ENCODE peak calls at places on chromosomes 1 and 21, in four cellular contexts. G is HepG2, J is K562, T is H1. Q is an unnamed sample.

GRCh38 chr21:27674037-27674436 is 707.1 kb upstream of the ADAMTS5 start:
- DNase-seq in G (no peak), T (no peak), J (no peak), Q (no peak)

GRCh38 chr1:64917328-64917861 is 49.0 kb downstream of the JAK1 start:
- DNase-seq in J (no peak), G (peak), T (no peak), Q (no peak)

GRCh38 chr1:147748687-147749350 is 11.6 kb downstream of the GJA5 start:
- DNase-seq in J (no peak), T (peak), G (no peak), Q (no peak)

GRCh38 chr1:42735056-42735455 is 5.0 kb downstream of the CLDN19 start:
- DNase-seq in G (no peak), T (no peak), J (no peak), Q (peak)

GRCh38 chr1:111864862-111865261 is 109.2 kb downstream of the DDX20 start:
- DNase-seq in G (no peak), T (no peak), J (no peak), Q (no peak)

GRCh38 chr1:111593403-111594127 is 26.0 kb upstream of the RAP1A start:
- DNase-seq in T (no peak), J (no peak), G (no peak), Q (peak)

GRCh38 chr1:13807213-13807612 is 107.2 kb downstream of the PRDM2 start:
- DNase-seq in T (peak), J (peak), G (peak), Q (peak)

GRCh38 chr21:43605320-43606244 is 53.7 kb downstream of the HSF2BP start:
- DNase-seq in G (no peak), J (no peak), T (no peak), Q (no peak)

GRCh38 chr1:169115891-169116585 is 9.5 kb downstream of the ATP1B1 start:
- DNase-seq in G (peak), T (no peak), J (no peak), Q (peak)

GRCh38 chr1:179637211-179637860 is 45.7 kb downstream of the TDRD5 start:
- DNase-seq in T (no peak), J (no peak), G (no peak), Q (no peak)

GRCh38 chr1:163258181-163258580 is 55.5 kb upstream of the RGS5 start:
- DNase-seq in J (no peak), T (no peak), G (no peak), Q (no peak)

GRCh38 chr1:41773842-41774241 is 144.9 kb downstream of the HIVEP3 start:
- DNase-seq in G (no peak), J (no peak), T (no peak), Q (no peak)

GRCh38 chr21:33587792-33588484 is 546 bp downstream of the DONSON start:
- DNase-seq in J (peak), T (no peak), G (no peak), Q (no peak)

GRCh38 chr1:232629250-232630046 is 485 bp downstream of the SIPA1L2 start:
- DNase-seq in G (no peak), J (no peak), T (peak), Q (peak)
- H2AFZ ChIP-seq in G (no peak), J (no peak), T (no peak), Q (peak)

GRCh38 chr1:226019550-226019949 is 20.4 kb upstream of the SDE2 start:
- DNase-seq in G (no peak), T (no peak), J (no peak), Q (no peak)
- TF ChIP-seq TAF1 in G (no peak), T (no peak), J (no peak), Q (no peak)

DNA sequence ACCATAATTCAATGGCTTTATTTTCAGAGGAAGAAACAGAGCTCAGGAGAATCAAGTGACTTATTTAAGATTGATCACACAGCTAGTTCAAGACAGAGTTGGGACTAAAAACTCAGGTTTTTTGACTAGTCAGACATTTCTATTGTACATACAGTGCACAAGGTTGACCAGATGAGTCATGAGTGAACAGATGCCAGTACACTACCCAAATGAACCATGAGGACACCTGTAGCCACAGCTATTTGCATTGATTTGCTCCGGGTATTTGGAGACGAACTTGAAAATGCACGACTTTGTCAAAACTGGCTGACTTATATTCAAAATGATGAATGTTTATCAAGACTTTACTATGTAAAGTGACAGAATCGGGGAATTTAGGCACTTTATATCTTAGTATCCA is 161.7 kb upstream of the ST6GALNAC5 start:
- DNase-seq in T (no peak), J (no peak), G (no peak), Q (no peak)
- TF ChIP-seq GABPA in T (no peak), J (no peak), G (no peak), Q (no peak)

DNA sequence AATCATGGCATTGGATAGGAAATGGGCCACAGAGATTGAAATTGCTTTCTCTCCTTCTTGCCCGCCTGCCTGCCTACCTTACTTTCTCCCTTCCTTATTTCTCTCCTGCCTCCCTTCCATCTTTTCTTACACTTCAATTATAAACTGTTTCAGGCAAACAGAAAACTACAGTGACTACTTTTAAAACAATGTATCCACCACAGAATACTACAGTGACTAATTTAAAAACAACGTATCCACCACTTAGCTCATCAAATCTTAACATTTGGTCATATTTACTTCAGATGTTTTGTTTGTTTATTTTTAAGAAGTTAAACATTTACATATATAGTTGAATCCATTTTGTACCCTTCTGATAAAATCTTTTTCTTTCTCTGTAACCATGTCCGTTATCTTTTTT is 54.4 kb downstream of the SNRPE start:
- DNase-seq in G (no peak), T (no peak), J (no peak), Q (no peak)
- H2AFZ ChIP-seq in G (no peak), T (no peak), J (no peak), Q (peak)

GRCh38 chr1:24319962-24320361 is 805 bp downstream of the GRHL3 start:
- DNase-seq in J (no peak), T (no peak), G (no peak), Q (no peak)

GRCh38 chr1:24323281-24323680 is 4.1 kb downstream of the GRHL3 start:
- DNase-seq in J (no peak), T (no peak), G (no peak), Q (no peak)

GRCh38 chr1:24322636-24323177 is 3.5 kb downstream of the GRHL3 start:
- DNase-seq in G (no peak), T (peak), J (no peak), Q (no peak)

GRCh38 chr1:24321150-24321549 is 2.0 kb downstream of the GRHL3 start:
- DNase-seq in J (no peak), T (no peak), G (no peak), Q (peak)

DNA sequence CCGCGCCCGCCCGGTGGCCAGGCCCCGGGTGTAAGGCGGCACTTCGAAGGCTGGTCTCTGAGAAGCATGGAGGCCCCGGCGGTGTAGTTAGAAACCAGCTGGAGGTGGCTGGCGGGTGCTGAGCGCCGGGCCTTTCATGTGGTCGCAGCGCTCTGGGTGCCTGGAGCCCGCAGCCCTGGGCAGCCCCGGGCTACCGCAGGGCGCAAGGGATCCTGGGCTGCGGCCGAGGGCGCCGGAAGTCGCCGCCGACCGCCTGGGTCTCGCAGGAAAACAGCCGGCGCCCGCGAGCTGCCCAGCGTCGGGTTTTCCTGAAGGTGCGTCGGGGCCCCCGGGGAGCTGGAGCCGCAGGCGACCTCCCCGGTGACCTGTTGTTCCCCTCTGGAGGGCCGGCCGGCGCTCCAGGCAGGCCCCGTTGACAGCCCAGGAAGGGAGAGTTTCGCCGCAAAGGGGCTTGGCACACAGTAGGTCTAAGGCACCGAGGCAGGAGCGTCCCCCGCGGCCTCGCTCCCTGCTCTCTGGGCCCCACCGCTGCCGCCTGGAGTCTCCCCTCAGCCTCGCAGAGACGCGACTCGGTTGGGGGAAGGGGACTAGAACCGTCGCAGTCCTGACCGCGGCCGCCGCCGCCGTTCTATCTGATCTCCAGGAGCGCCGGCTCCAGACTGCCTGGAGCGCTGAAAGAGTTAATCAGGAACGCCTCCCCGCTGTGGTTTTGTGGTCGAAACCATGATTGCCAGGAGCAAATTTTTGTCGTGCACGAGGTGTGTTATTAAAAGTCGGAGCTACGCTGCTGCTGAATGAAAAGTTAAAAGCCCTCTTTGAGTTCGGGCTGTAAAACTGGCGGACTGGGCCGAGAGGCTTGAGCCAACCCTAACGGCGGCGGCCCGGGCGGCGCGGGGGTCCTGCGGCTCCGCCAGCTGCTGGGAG is 2.8 kb downstream of the GRHL3 start:
- DNase-seq in J (peak), T (no peak), G (no peak), Q (no peak)
- TF ChIP-seq TAF1 in J (no peak), T (peak), G (no peak), Q (no peak)

DNA sequence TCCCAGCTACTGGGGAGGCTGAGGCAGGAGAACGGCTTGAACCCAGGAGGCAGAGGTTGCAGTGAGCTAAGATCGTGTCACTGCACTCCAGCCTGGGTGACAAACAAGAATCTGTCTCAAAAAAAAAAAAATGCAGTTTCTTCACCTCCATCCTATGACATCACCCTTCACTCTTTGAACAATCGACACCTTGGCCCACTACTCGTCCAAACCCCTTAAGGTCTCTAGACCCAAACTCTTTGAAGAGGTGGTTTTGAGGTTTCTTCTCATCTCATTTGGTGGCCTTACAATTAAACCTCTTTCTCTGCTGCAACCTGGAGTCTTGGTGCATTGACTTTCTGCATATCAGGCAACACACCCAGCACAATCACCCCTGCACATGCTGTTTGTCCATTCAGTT is 86.1 kb downstream of the SLC16A1 start:
- DNase-seq in G (no peak), J (no peak), T (no peak), Q (no peak)
- TF ChIP-seq GABPA in G (no peak), J (no peak), T (no peak), Q (no peak)

GRCh38 chr1:229000187-229000586 is 264.9 kb downstream of the RHOU start:
- DNase-seq in T (no peak), G (no peak), J (no peak), Q (no peak)

GRCh38 chr1:228996286-228996685 is 261.0 kb downstream of the RHOU start:
- DNase-seq in G (no peak), T (no peak), J (no peak), Q (no peak)

GRCh38 chr1:228998179-228998578 is 262.9 kb downstream of the RHOU start:
- DNase-seq in G (no peak), T (no peak), J (no peak), Q (no peak)

GRCh38 chr1:228999776-229000175 is 264.5 kb downstream of the RHOU start:
- DNase-seq in T (no peak), G (no peak), J (no peak), Q (no peak)

GRCh38 chr1:228997721-228998144 is 262.5 kb downstream of the RHOU start:
- DNase-seq in G (peak), J (no peak), T (no peak), Q (no peak)
- H2AFZ ChIP-seq in G (no peak), J (no peak), T (no peak), Q (no peak)

GRCh38 chr1:237012789-237013383 is 8.6 kb upstream of the MT1HL1 start:
- DNase-seq in G (peak), T (no peak), J (peak), Q (peak)
- TF ChIP-seq TAF1 in G (no peak), T (no peak), J (no peak), Q (no peak)

Q was measured in SK-N-SH.